ENCODE peak calls at places on chromosomes 7 and 10, in five cellular contexts. N is stimulated activated CD8-positive, alpha-beta memory T cell treated with anti-CD3 and anti-CD28 coated beads, Interleukin-2, amount 100 ng/mL, for 48 hours; Z is sigmoid colon; H is stimulated activated CD4-positive, alpha-beta T cell treated with anti-CD3 and anti-CD28 coated beads, Interleukin-1b, Interleukin-23, amount 100 ng/mL, for 24 hours; D is right cardiac atrium. Y is an unnamed sample.

GRCh38 chr7:149843566-149843965 is 5.4 kb downstream of the ZNF862 start:
- DNase-seq in N (no peak), Z (peak), H (no peak), D (peak), Y (no peak)

GRCh38 chr10:63940277-63940972 is 419.2 kb downstream of the REEP3 start:
- DNase-seq in N (no peak), Z (no peak), H (no peak), D (no peak), Y (no peak)

GRCh38 chr7:30710669-30711068 is 28.4 kb upstream of the CRHR2 start:
- DNase-seq in N (no peak), Z (no peak), H (no peak), D (no peak), Y (no peak)

GRCh38 chr7:38448076-38448475 is 174.6 kb upstream of the TARP start:
- DNase-seq in N (no peak), Z (no peak), H (no peak), D (no peak), Y (no peak)

GRCh38 chr10:124693801-124694416 is 50.3 kb downstream of the FAM53B start:
- DNase-seq in N (no peak), Z (peak), H (no peak), D (peak), Y (no peak)

GRCh38 chr10:85651507-85651902 is 715.1 kb downstream of the GRID1 start:
- DNase-seq in N (no peak), Z (no peak), H (no peak), D (peak), Y (no peak)

GRCh38 chr7:114860196-114860595 is 61.7 kb upstream of the MDFIC start:
- DNase-seq in N (no peak), Z (no peak), H (no peak), D (no peak), Y (no peak)

GRCh38 chr10:122282253-122282671 is 11.2 kb downstream of the BTBD16 start:
- DNase-seq in N (no peak), Z (peak), H (no peak), D (peak), Y (no peak)

GRCh38 chr7:132135986-132136385 is 440.3 kb downstream of the PLXNA4 start:
- DNase-seq in N (no peak), Z (no peak), H (no peak), D (no peak), Y (no peak)

GRCh38 chr7:97006146-97006950 is 995 bp downstream of the DLX6 start:
- DNase-seq in N (peak), Z (no peak), H (no peak), D (no peak), Y (no peak)

GRCh38 chr7:111864291-111864976 is 302.1 kb upstream of the IMMP2L start:
- DNase-seq in N (no peak), Z (no peak), H (no peak), D (no peak), Y (no peak)

GRCh38 chr7:101589976-101590662 is 39.0 kb downstream of the MYL10 start:
- DNase-seq in N (no peak), Z (no peak), H (no peak), D (no peak), Y (no peak)

GRCh38 chr7:111437736-111438135 is 124.6 kb downstream of the IMMP2L start:
- DNase-seq in N (no peak), Z (no peak), H (no peak), D (no peak), Y (no peak)

GRCh38 chr10:119650692-119651513 is at the start of gene BAG3:
- DNase-seq in N (peak), Z (peak), H (peak), D (peak), Y (peak)

GRCh38 chr7:36141351-36141750 is 11.7 kb upstream of the EEPD1 start:
- DNase-seq in N (no peak), Z (no peak), H (no peak), D (no peak), Y (no peak)

GRCh38 chr7:149256568-149256967 is 5.4 kb upstream of the ZNF783 start:
- DNase-seq in N (no peak), Z (no peak), H (no peak), D (no peak), Y (no peak)

GRCh38 chr7:98840604-98841508 is 29.0 kb downstream of the TMEM130 start:
- DNase-seq in N (no peak), Z (no peak), H (no peak), D (no peak), Y (no peak)

GRCh38 chr10:72315611-72316385 is 38.9 kb downstream of the DNAJB12 start:
- DNase-seq in N (no peak), Z (peak), H (no peak), D (peak), Y (no peak)

GRCh38 chr10:2893446-2893845 is 173.9 kb upstream of the PFKP start:
- DNase-seq in N (no peak), Z (no peak), H (no peak), D (no peak), Y (no peak)

GRCh38 chr7:114922652-114923402 is 933 bp downstream of the MDFIC start:
- DNase-seq in N (peak), Z (peak), H (peak), D (peak), Y (peak)

GRCh38 chr10:60367431-60367830 is 22.2 kb downstream of the ANK3 start:
- DNase-seq in N (no peak), Z (no peak), H (no peak), D (no peak), Y (no peak)

GRCh38 chr10:111440501-111440900 is 363.7 kb downstream of the ADRA2A start:
- DNase-seq in N (no peak), Z (no peak), H (no peak), D (no peak), Y (no peak)

GRCh38 chr10:19824397-19825342 is 8.4 kb downstream of the PLXDC2 start:
- DNase-seq in N (no peak), Z (no peak), H (no peak), D (no peak), Y (no peak)

GRCh38 chr10:218753-219152 is 83.5 kb downstream of the ZMYND11 start:
- DNase-seq in N (no peak), Z (no peak), H (no peak), D (no peak), Y (no peak)

GRCh38 chr10:4316166-4316810 is 509.7 kb upstream of the AKR1E2 start:
- DNase-seq in N (no peak), Z (peak), H (no peak), D (peak), Y (no peak)

GRCh38 chr7:101162551-101163280 is 2.7 kb downstream of the VGF start:
- DNase-seq in N (no peak), Z (no peak), H (no peak), D (peak), Y (no peak)

GRCh38 chr10:111209666-111210065 is 132.8 kb downstream of the ADRA2A start:
- DNase-seq in N (no peak), Z (no peak), H (no peak), D (no peak), Y (no peak)

GRCh38 chr7:130242198-130243014 is 24.3 kb upstream of the CPA2 start:
- DNase-seq in N (peak), Z (no peak), H (peak), D (peak), Y (peak)

GRCh38 chr7:37927739-37928444 is 7.5 kb downstream of the EPDR1 start:
- DNase-seq in N (no peak), Z (no peak), H (no peak), D (no peak), Y (no peak)

GRCh38 chr7:78014401-78014800 is 215.8 kb downstream of the PHTF2 start:
- DNase-seq in N (no peak), Z (no peak), H (no peak), D (no peak), Y (no peak)

GRCh38 chr7:12139421-12139820 is 71.7 kb upstream of the TMEM106B start:
- DNase-seq in N (no peak), Z (no peak), H (no peak), D (no peak), Y (no peak)